ENCODE peak calls at places on chromosomes 13 and 19, in four cellular contexts. X is WTC11, T is HepG2, Y is K562. K is an unnamed sample.

GRCh38 chr13:109779074-109779473 is 7.3 kb downstream of the IRS2 start:
- DNase-seq in X (no peak), T (no peak), Y (no peak), K (no peak)

GRCh38 chr19:19747357-19748220 is 14.7 kb upstream of the ZNF14 start:
- DNase-seq in X (no peak), T (no peak), Y (no peak), K (no peak)

GRCh38 chr13:66339214-66339613 is 890.9 kb downstream of the PCDH9 start:
- DNase-seq in X (no peak), T (no peak), Y (no peak), K (no peak)

GRCh38 chr19:512548-513365 is 5.5 kb downstream of the TPGS1 start:
- DNase-seq in X (peak; percentile 39), T (no peak), Y (peak; percentile 75), K (no peak)

GRCh38 chr13:33606692-33607091 is 211.3 kb upstream of the RFC3 start:
- DNase-seq in X (peak; percentile 23), T (no peak), Y (no peak), K (no peak)

GRCh38 chr13:99895999-99896695 is 75.4 kb downstream of the ZIC5 start:
- DNase-seq in X (peak; percentile 52), T (no peak), Y (no peak), K (no peak)

GRCh38 chr13:95128045-95128643 is 173.1 kb downstream of the ABCC4 start:
- DNase-seq in X (no peak), T (peak; percentile 12), Y (no peak), K (no peak)

GRCh38 chr13:25171517-25172302 is at the start of gene AMER2:
- DNase-seq in X (peak; percentile 28), T (no peak), Y (no peak), K (peak; percentile 33)

GRCh38 chr19:8206147-8207087 is 2.8 kb upstream of the CERS4 start:
- DNase-seq in X (peak; percentile 52), T (no peak), Y (no peak), K (no peak)

GRCh38 chr19:7263066-7263465 is 31.1 kb downstream of the INSR start:
- DNase-seq in X (no peak), T (no peak), Y (no peak), K (no peak)

GRCh38 chr13:36382030-36382429 is 35.8 kb upstream of the SPART start:
- DNase-seq in X (no peak), T (no peak), Y (no peak), K (no peak)

GRCh38 chr19:39409886-39410619 is 2.4 kb upstream of the PLEKHG2 start:
- DNase-seq in X (peak; percentile 49), T (peak; percentile 25), Y (peak; percentile 63), K (no peak)

GRCh38 chr13:54852831-54853230 is 1824.2 kb downstream of the OLFM4 start:
- DNase-seq in X (no peak), T (no peak), Y (no peak), K (no peak)

GRCh38 chr19:57978586-57979289 is 4.4 kb upstream of the C19orf18 start:
- DNase-seq in X (no peak), T (no peak), Y (no peak), K (no peak)

GRCh38 chr19:17576758-17577532 is 21.5 kb downstream of the COLGALT1 start:
- DNase-seq in X (peak; percentile 100), T (no peak), Y (peak; percentile 98), K (peak; percentile 42)

DNA sequence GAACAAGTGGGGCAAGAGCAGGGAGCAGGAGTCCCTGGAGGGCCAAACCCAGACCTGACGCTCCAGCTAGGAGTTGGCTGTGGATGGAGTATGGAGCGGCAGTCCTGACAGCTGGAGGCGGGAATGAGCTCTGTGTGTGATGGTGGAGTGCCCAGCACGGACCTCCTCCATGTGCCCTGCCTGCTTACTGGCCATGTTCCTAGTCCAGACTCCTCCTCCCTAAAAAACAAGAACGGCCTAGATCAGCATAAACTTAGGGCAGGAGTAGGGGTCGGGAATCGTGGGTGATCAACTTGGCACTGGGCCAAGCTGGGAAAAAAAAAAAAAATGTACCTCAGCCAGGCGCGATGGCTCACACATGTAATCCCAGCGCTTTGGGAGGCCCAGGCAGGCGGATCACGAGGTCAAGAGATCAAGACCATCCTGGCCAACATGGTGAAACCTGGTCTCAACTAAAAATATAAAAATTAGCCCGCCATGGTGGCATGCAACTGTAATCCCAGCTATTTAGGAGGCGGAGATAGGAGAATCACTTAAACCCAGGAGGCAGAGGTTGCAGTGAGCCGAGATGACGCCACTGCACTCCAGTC is 29.5 kb downstream of the LTBP4 start:
- DNase-seq in X (no peak), T (no peak), Y (no peak), K (no peak)
- TF ChIP-seq ELF4 in X (no peak), T (no peak), Y (no peak), K (no peak)

GRCh38 chr13:98280176-98280510 is 103.1 kb upstream of the RNF113B start:
- DNase-seq in X (peak; percentile 22), T (no peak), Y (no peak), K (no peak)
- TF ChIP-seq ELF4 in X (no peak), T (no peak), Y (no peak), K (no peak)

GRCh38 chr13:98372886-98373285 is 195.8 kb upstream of the RNF113B start:
- DNase-seq in X (no peak), T (no peak), Y (no peak), K (peak; percentile 10)
- TF ChIP-seq ELF4 in X (no peak), T (no peak), Y (no peak), K (no peak)

GRCh38 chr13:51000576-51001260 is 91.1 kb downstream of the RNASEH2B start:
- DNase-seq in X (no peak), T (no peak), Y (no peak), K (no peak)
- TF ChIP-seq ELF4 in X (no peak), T (no peak), Y (no peak), K (no peak)

DNA sequence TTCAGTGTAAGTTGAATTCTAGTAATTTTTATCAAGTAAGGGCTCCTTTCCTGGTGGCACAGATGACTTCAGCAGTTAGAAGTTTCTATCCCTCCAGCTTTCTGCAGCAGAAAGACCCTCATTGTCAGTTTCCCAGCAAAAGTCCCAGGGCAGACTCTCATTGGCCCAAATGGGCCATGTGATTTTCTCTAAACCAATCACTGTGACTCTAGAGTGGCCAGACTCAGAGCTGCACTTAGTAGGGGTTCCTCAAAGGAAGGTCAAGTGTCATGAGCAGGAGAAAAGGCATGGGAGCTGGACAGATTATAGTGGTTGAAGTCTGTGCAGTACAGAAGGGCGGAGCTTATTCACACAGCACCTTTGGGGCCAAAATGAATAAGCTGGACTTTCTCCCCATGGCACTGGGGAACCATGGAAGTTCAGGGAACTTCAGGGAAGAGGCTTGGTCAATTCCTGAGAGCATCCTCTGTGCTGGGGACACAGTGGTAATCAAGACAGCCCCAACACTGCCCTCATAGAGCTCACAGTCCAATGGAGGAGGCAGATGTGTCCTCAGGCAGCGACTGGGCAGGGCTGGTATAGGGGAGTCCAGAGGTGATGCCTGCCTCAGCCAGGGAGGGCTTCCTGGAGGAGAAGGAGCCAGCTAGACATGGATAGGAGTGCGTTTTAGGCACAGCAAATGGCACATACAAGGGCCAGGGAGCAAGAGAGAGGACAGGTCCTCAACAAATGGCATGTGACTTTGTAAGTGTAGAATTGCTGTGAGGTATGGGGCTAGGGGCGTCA is 18.3 kb downstream of the CKM start:
- DNase-seq in X (no peak), T (no peak), Y (no peak), K (no peak)
- TF ChIP-seq ELF4 in X (no peak), T (no peak), Y (no peak), K (no peak)

GRCh38 chr13:45167611-45168554 is 33.0 kb downstream of the KCTD4 start:
- DNase-seq in X (no peak), T (no peak), Y (peak; percentile 3), K (no peak)
- TF ChIP-seq ELF4 in X (no peak), T (no peak), Y (no peak), K (no peak)

GRCh38 chr19:47631681-47632446 is 22.9 kb downstream of the BICRA start:
- DNase-seq in X (no peak), T (no peak), Y (no peak), K (no peak)
- TF ChIP-seq ELF4 in X (no peak), T (no peak), Y (no peak), K (no peak)

DNA sequence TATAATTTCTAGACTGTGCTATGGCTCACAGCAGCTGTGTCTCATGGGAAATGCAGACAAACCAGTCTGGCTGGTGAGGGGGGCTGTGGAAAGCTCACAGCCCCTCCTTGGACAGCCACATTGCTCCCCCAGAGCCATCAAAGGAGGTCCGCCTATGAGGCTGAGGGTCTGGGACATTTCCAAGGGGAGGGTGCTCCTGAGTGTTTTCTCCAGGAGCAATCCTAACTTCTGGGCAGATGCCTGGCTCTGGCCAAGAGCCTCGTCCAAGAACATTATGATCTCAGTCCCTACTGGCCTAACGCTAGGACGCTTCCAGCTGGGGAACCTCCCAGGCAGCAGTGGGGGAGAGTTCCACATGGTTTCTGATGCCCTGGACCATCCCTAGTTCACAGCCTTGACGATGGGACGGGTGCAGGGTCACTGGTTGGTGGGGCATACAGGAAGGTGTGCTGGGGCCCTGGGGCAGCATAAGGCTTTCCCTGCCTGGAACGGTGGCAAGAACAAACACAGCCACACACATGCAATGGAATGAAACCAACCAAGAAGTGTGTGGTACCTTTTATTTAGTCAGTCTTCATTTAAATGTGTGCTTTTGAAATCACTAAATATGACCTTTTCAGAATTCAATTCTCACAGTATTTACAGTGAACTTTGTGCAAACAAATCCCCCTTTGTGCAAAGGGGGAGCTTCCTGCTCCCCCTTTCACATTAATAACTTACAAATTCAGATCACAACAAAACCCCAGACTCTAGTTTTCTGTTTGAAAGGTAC is 60.6 kb downstream of the CDADC1 start:
- DNase-seq in X (no peak), T (peak; percentile 63), Y (no peak), K (no peak)
- TF ChIP-seq ELF4 in X (no peak), T (no peak), Y (no peak), K (no peak)